ENCODE peak calls at places on chromosomes 7 and 10, in eight cellular contexts. P is activated CD4-positive, alpha-beta T cell treated with anti-CD3 and anti-CD28 coated beads, Interleukin-2, amount 50 U/mL, for 1 hour; R is CD4-positive, alpha-beta T cell; O is substantia nigra; A is NCI-H460; G is GM03348; C is HT-29; K is mesendoderm. X is an unnamed sample.

GRCh38 chr10:3914702-3915101 is 129.7 kb upstream of the KLF6 start:
- DNase-seq in P (no peak), R (no peak), O (no peak), A (no peak), G (no peak), C (no peak), K (no peak), X (no peak)

GRCh38 chr7:29278362-29279070 is 83.9 kb downstream of the CHN2 start:
- DNase-seq in P (no peak), R (no peak), O (no peak), A (no peak), G (no peak), C (no peak), K (no peak), X (no peak)

GRCh38 chr10:21047511-21047910 is 150.4 kb upstream of the NEBL start:
- DNase-seq in P (no peak), R (no peak), O (no peak), A (no peak), G (no peak), C (no peak), K (no peak), X (no peak)

GRCh38 chr7:44259547-44260457 is 59.0 kb downstream of the YKT6 start:
- DNase-seq in P (no peak), R (no peak), O (peak), A (no peak), G (peak), C (no peak), K (no peak), X (peak)

GRCh38 chr10:58064714-58065528 is 202.8 kb downstream of the IPMK start:
- DNase-seq in P (no peak), R (no peak), O (peak), A (peak), G (peak), C (peak), K (peak), X (peak)

GRCh38 chr10:43166879-43167490 is 28.7 kb downstream of the CSGALNACT2 start:
- DNase-seq in P (no peak), R (no peak), O (no peak), A (no peak), G (no peak), C (no peak), K (no peak), X (no peak)

GRCh38 chr10:124917168-124917938 is 24.6 kb upstream of the ZRANB1 start:
- DNase-seq in P (peak), R (peak), O (peak), A (no peak), G (peak), C (peak), K (peak), X (peak)

GRCh38 chr10:78787095-78787494 is 281.7 kb upstream of the ZMIZ1 start:
- DNase-seq in P (no peak), R (no peak), O (no peak), A (no peak), G (no peak), C (no peak), K (no peak), X (no peak)

GRCh38 chr7:37289781-37290180 is 158.9 kb downstream of the ELMO1 start:
- DNase-seq in P (no peak), R (no peak), O (no peak), A (no peak), G (no peak), C (no peak), K (no peak), X (no peak)

GRCh38 chr10:5088703-5089261 is 5.4 kb upstream of the AKR1C3 start:
- DNase-seq in P (no peak), R (no peak), O (no peak), A (no peak), G (no peak), C (no peak), K (no peak), X (no peak)

GRCh38 chr7:142939226-142939910 is at the start of gene LLCFC1:
- DNase-seq in P (no peak), R (no peak), O (no peak), A (no peak), G (no peak), C (peak), K (peak), X (no peak)

GRCh38 chr10:120732067-120732466 is 119.1 kb upstream of the WDR11 start:
- DNase-seq in P (no peak), R (no peak), O (no peak), A (no peak), G (no peak), C (peak), K (no peak), X (no peak)

GRCh38 chr7:157522189-157522588 is 185.4 kb downstream of the DNAJB6 start:
- DNase-seq in P (no peak), R (no peak), O (no peak), A (no peak), G (no peak), C (no peak), K (no peak), X (no peak)

GRCh38 chr7:143384741-143385631 is 3.8 kb downstream of the ZYX start:
- DNase-seq in P (no peak), R (no peak), O (no peak), A (no peak), G (no peak), C (no peak), K (no peak), X (no peak)

GRCh38 chr7:106039486-106040060 is 72.5 kb downstream of the SYPL1 start:
- DNase-seq in P (no peak), R (no peak), O (no peak), A (no peak), G (peak), C (no peak), K (peak), X (peak)

GRCh38 chr10:27893320-27894014 is 105.4 kb downstream of the ODAD2 start:
- DNase-seq in P (no peak), R (no peak), O (no peak), A (no peak), G (peak), C (peak), K (no peak), X (peak)

GRCh38 chr7:149669121-149669818 is 104.1 kb downstream of the ZNF467 start:
- DNase-seq in P (no peak), R (no peak), O (no peak), A (peak), G (peak), C (peak), K (peak), X (peak)